ENCODE peak calls at places on chromosomes 1 and 21, in eight cellular contexts. One of them, this sample, is unnamed.

GRCh38 chr1:153494976-153495535 is 34.6 kb upstream of the S100A7 start:
- DNase-seq in H54: peak; percentile 34
- DNase-seq in CD8-positive, alpha-beta memory T cell: peak; percentile 38
- DNase-seq in LoVo: peak; percentile 48
- DNase-seq in NB4: peak; percentile 75
- DNase-seq in T-helper 17 cell: peak; percentile 53
- DNase-seq in activated T-helper 1 cell treated with anti-CD3 and anti-CD28 coated beads, Interleukin-12 subunit alpha, Interleukin-12 subunit beta, Interleukin-2, Interleukin-4 antibody, amounts not matched to agents 30 ng/mL and 10 ng/mL and 1 ng/mL, durations not matched to agents 14 hours and 24 hours and 36 hours: peak; percentile 59
- DNase-seq in body of pancreas: peak; percentile 64
- DNase-seq in this sample: peak; percentile 65

GRCh38 chr1:183291802-183292515 is 105.9 kb downstream of the LAMC2 start:
- DNase-seq in H54: no peak
- DNase-seq in LoVo: no peak
- DNase-seq in NB4: no peak
- DNase-seq in activated T-helper 1 cell treated with anti-CD3 and anti-CD28 coated beads, Interleukin-12 subunit alpha, Interleukin-12 subunit beta, Interleukin-2, Interleukin-4 antibody, amounts not matched to agents 30 ng/mL and 10 ng/mL and 1 ng/mL, durations not matched to agents 14 hours and 24 hours and 36 hours: no peak
- DNase-seq in CD8-positive, alpha-beta memory T cell: no peak
- DNase-seq in T-helper 17 cell: no peak
- DNase-seq in body of pancreas: no peak
- DNase-seq in this sample: no peak

GRCh38 chr1:99969260-99969728 is 502 bp upstream of the SLC35A3 start:
- DNase-seq in T-helper 17 cell: no peak
- DNase-seq in NB4: no peak
- DNase-seq in CD8-positive, alpha-beta memory T cell: no peak
- DNase-seq in body of pancreas: peak; percentile 8
- DNase-seq in H54: no peak
- DNase-seq in LoVo: no peak
- DNase-seq in activated T-helper 1 cell treated with anti-CD3 and anti-CD28 coated beads, Interleukin-12 subunit alpha, Interleukin-12 subunit beta, Interleukin-2, Interleukin-4 antibody, amounts not matched to agents 30 ng/mL and 10 ng/mL and 1 ng/mL, durations not matched to agents 14 hours and 24 hours and 36 hours: peak; percentile 10
- DNase-seq in this sample: no peak

GRCh38 chr1:207218512-207219352 is 102.7 kb upstream of the CD55 start:
- DNase-seq in activated T-helper 1 cell treated with anti-CD3 and anti-CD28 coated beads, Interleukin-12 subunit alpha, Interleukin-12 subunit beta, Interleukin-2, Interleukin-4 antibody, amounts not matched to agents 30 ng/mL and 10 ng/mL and 1 ng/mL, durations not matched to agents 14 hours and 24 hours and 36 hours: no peak
- DNase-seq in T-helper 17 cell: no peak
- DNase-seq in LoVo: peak; percentile 11
- DNase-seq in body of pancreas: peak; percentile 10
- DNase-seq in H54: no peak
- DNase-seq in NB4: no peak
- DNase-seq in CD8-positive, alpha-beta memory T cell: no peak
- DNase-seq in this sample: no peak

GRCh38 chr21:25934130-25934529 is 199.4 kb downstream of the GABPA start:
- DNase-seq in CD8-positive, alpha-beta memory T cell: no peak
- DNase-seq in body of pancreas: no peak
- DNase-seq in activated T-helper 1 cell treated with anti-CD3 and anti-CD28 coated beads, Interleukin-12 subunit alpha, Interleukin-12 subunit beta, Interleukin-2, Interleukin-4 antibody, amounts not matched to agents 30 ng/mL and 10 ng/mL and 1 ng/mL, durations not matched to agents 14 hours and 24 hours and 36 hours: no peak
- DNase-seq in NB4: no peak
- DNase-seq in LoVo: no peak
- DNase-seq in T-helper 17 cell: no peak
- DNase-seq in H54: no peak
- DNase-seq in this sample: no peak

GRCh38 chr21:30695956-30696355 is 22.6 kb downstream of the KRTAP21-3 start:
- DNase-seq in body of pancreas: no peak
- DNase-seq in H54: no peak
- DNase-seq in LoVo: no peak
- DNase-seq in T-helper 17 cell: no peak
- DNase-seq in NB4: no peak
- DNase-seq in activated T-helper 1 cell treated with anti-CD3 and anti-CD28 coated beads, Interleukin-12 subunit alpha, Interleukin-12 subunit beta, Interleukin-2, Interleukin-4 antibody, amounts not matched to agents 30 ng/mL and 10 ng/mL and 1 ng/mL, durations not matched to agents 14 hours and 24 hours and 36 hours: no peak
- DNase-seq in CD8-positive, alpha-beta memory T cell: no peak
- DNase-seq in this sample: no peak

GRCh38 chr1:207007352-207008033 is 25.1 kb downstream of the C1orf116 start:
- DNase-seq in NB4: no peak
- DNase-seq in CD8-positive, alpha-beta memory T cell: no peak
- DNase-seq in LoVo: peak; percentile 93
- DNase-seq in body of pancreas: peak; percentile 80
- DNase-seq in activated T-helper 1 cell treated with anti-CD3 and anti-CD28 coated beads, Interleukin-12 subunit alpha, Interleukin-12 subunit beta, Interleukin-2, Interleukin-4 antibody, amounts not matched to agents 30 ng/mL and 10 ng/mL and 1 ng/mL, durations not matched to agents 14 hours and 24 hours and 36 hours: no peak
- DNase-seq in H54: peak; percentile 53
- DNase-seq in T-helper 17 cell: no peak
- DNase-seq in this sample: no peak

GRCh38 chr1:19700046-19700777 is 35.5 kb downstream of the HTR6 start:
- DNase-seq in activated T-helper 1 cell treated with anti-CD3 and anti-CD28 coated beads, Interleukin-12 subunit alpha, Interleukin-12 subunit beta, Interleukin-2, Interleukin-4 antibody, amounts not matched to agents 30 ng/mL and 10 ng/mL and 1 ng/mL, durations not matched to agents 14 hours and 24 hours and 36 hours: no peak
- DNase-seq in body of pancreas: no peak
- DNase-seq in H54: no peak
- DNase-seq in T-helper 17 cell: no peak
- DNase-seq in CD8-positive, alpha-beta memory T cell: no peak
- DNase-seq in LoVo: no peak
- DNase-seq in NB4: no peak
- DNase-seq in this sample: peak; percentile 44

GRCh38 chr21:33443174-33443573 is 36.6 kb downstream of the TMEM50B start:
- DNase-seq in NB4: no peak
- DNase-seq in T-helper 17 cell: no peak
- DNase-seq in H54: no peak
- DNase-seq in body of pancreas: no peak
- DNase-seq in LoVo: no peak
- DNase-seq in activated T-helper 1 cell treated with anti-CD3 and anti-CD28 coated beads, Interleukin-12 subunit alpha, Interleukin-12 subunit beta, Interleukin-2, Interleukin-4 antibody, amounts not matched to agents 30 ng/mL and 10 ng/mL and 1 ng/mL, durations not matched to agents 14 hours and 24 hours and 36 hours: no peak
- DNase-seq in CD8-positive, alpha-beta memory T cell: no peak
- DNase-seq in this sample: no peak

GRCh38 chr1:164983023-164983650 is 373.4 kb downstream of the LMX1A start:
- DNase-seq in T-helper 17 cell: no peak
- DNase-seq in body of pancreas: no peak
- DNase-seq in LoVo: no peak
- DNase-seq in CD8-positive, alpha-beta memory T cell: no peak
- DNase-seq in H54: no peak
- DNase-seq in NB4: no peak
- DNase-seq in activated T-helper 1 cell treated with anti-CD3 and anti-CD28 coated beads, Interleukin-12 subunit alpha, Interleukin-12 subunit beta, Interleukin-2, Interleukin-4 antibody, amounts not matched to agents 30 ng/mL and 10 ng/mL and 1 ng/mL, durations not matched to agents 14 hours and 24 hours and 36 hours: no peak
- DNase-seq in this sample: no peak

This sample was measured in naive thymus-derived CD8-positive, alpha-beta T cell.